ENCODE peak calls at places on chromosomes 1 and 21, in seven cellular contexts. Z, Y, G, U, V, P and H are unnamed samples.

GRCh38 chr1:206067486-206068302 is 14.7 kb downstream of the RHEX start:
- DNase-seq in Z (no peak), Y (no peak), G (no peak), U (peak), V (no peak), P (no peak), H (no peak)

GRCh38 chr1:154151311-154151710 is 3.6 kb downstream of the NUP210L start:
- DNase-seq in Z (peak), Y (no peak), G (peak), U (peak), V (no peak), P (no peak), H (no peak)

GRCh38 chr1:172628416-172628815 is 30.5 kb upstream of the FASLG start:
- DNase-seq in Z (no peak), Y (no peak), G (no peak), U (peak), V (peak), P (no peak), H (no peak)

GRCh38 chr1:116134178-116134773 is 23.1 kb downstream of the MAB21L3 start:
- DNase-seq in Z (no peak), Y (no peak), G (no peak), U (peak), V (no peak), P (no peak), H (no peak)

GRCh38 chr1:174040387-174040786 is 18.2 kb upstream of the RC3H1 start:
- DNase-seq in Z (peak), Y (no peak), G (peak), U (peak), V (peak), P (no peak), H (no peak)

GRCh38 chr1:217138173-217138838 is 415.1 kb upstream of the ESRRG start:
- DNase-seq in Z (no peak), Y (peak), G (no peak), U (no peak), V (no peak), P (no peak), H (peak)

GRCh38 chr1:245881767-245882391 is 625.2 kb downstream of the SMYD3 start:
- DNase-seq in Z (no peak), Y (no peak), G (no peak), U (peak), V (no peak), P (no peak), H (no peak)

GRCh38 chr21:17003221-17003620 is 509.6 kb upstream of the CXADR start:
- DNase-seq in Z (peak), Y (no peak), G (peak), U (peak), V (peak), P (no peak), H (no peak)

GRCh38 chr1:117818456-117818855 is 111.0 kb downstream of the GDAP2 start:
- DNase-seq in Z (no peak), Y (no peak), G (no peak), U (no peak), V (peak), P (no peak), H (no peak)

GRCh38 chr1:31805318-31805717 is 10.5 kb downstream of the SPOCD1 start:
- DNase-seq in Z (no peak), Y (no peak), G (no peak), U (no peak), V (no peak), P (no peak), H (no peak)

GRCh38 chr1:56286506-56286905 is 292.9 kb downstream of the PLPP3 start:
- DNase-seq in Z (no peak), Y (no peak), G (no peak), U (no peak), V (no peak), P (no peak), H (no peak)

GRCh38 chr1:163673756-163674155 is 352.0 kb downstream of the NUF2 start:
- DNase-seq in Z (peak), Y (no peak), G (peak), U (no peak), V (peak), P (peak), H (no peak)

GRCh38 chr1:169321539-169321938 is 46.1 kb downstream of the NME7 start:
- DNase-seq in Z (peak), Y (no peak), G (peak), U (peak), V (peak), P (no peak), H (no peak)

GRCh38 chr1:223706077-223706988 is 6.0 kb upstream of the CAPN2 start:
- DNase-seq in Z (peak), Y (no peak), G (peak), U (peak), V (peak), P (peak), H (no peak)

GRCh38 chr1:17097787-17098186 is 21.5 kb downstream of the PADI2 start:
- DNase-seq in Z (no peak), Y (no peak), G (no peak), U (no peak), V (no peak), P (no peak), H (no peak)

GRCh38 chr1:17094664-17095063 is 24.6 kb downstream of the PADI2 start:
- DNase-seq in Z (peak), Y (no peak), G (no peak), U (peak), V (no peak), P (no peak), H (no peak)

GRCh38 chr1:17098440-17099317 is 20.6 kb downstream of the PADI2 start:
- DNase-seq in Z (peak), Y (no peak), G (peak), U (peak), V (no peak), P (no peak), H (no peak)

GRCh38 chr1:17096584-17096983 is 22.7 kb downstream of the PADI2 start:
- DNase-seq in Z (no peak), Y (no peak), G (no peak), U (no peak), V (no peak), P (no peak), H (no peak)

DNA sequence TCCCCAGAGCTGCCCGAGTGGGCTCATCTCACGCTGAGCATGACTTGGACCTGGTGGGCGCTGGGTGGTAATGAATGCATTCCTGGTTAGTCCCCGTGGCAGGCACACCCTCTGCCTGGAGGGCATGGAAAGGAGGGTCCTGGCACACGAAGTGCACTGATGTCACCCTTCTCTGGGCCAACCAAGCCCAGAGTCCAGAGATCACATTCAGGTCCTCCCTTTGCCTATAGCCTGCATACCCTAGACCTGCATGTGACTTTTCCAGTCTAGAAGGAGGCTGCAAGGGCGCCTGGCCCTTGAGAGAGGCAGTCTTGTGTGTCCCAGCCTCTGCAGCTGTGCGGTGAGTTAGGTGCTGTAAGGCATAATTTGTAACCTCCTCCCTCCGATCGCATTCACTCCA is 22.1 kb downstream of the PADI2 start:
- DNase-seq in Z (no peak), Y (no peak), G (no peak), U (no peak), V (no peak), P (no peak), H (no peak)
- TF ChIP-seq CTCF in Z (no peak), Y (no peak), G (no peak), U (no peak), V (no peak), P (no peak), H (no peak)

GRCh38 chr1:201127755-201128455 is 921 bp upstream of the ASCL5 start:
- DNase-seq in Z (no peak), Y (no peak), G (no peak), U (no peak), V (peak), P (no peak), H (no peak)

GRCh38 chr1:201128476-201128875 is 1.5 kb upstream of the ASCL5 start:
- DNase-seq in Z (no peak), Y (no peak), G (no peak), U (no peak), V (no peak), P (no peak), H (no peak)

GRCh38 chr1:201125805-201126204 is 1.2 kb downstream of the ASCL5 start:
- DNase-seq in Z (no peak), Y (no peak), G (no peak), U (no peak), V (no peak), P (peak), H (no peak)

GRCh38 chr1:201126463-201126831 is 537 bp downstream of the ASCL5 start:
- DNase-seq in Z (no peak), Y (no peak), G (no peak), U (no peak), V (no peak), P (no peak), H (no peak)

GRCh38 chr1:201126832-201127754 is at the start of gene ASCL5:
- DNase-seq in Z (peak), Y (no peak), G (no peak), U (no peak), V (peak), P (no peak), H (no peak)
- TF ChIP-seq CTCF in Z (no peak), Y (no peak), G (no peak), U (no peak), V (no peak), P (no peak), H (no peak)

DNA sequence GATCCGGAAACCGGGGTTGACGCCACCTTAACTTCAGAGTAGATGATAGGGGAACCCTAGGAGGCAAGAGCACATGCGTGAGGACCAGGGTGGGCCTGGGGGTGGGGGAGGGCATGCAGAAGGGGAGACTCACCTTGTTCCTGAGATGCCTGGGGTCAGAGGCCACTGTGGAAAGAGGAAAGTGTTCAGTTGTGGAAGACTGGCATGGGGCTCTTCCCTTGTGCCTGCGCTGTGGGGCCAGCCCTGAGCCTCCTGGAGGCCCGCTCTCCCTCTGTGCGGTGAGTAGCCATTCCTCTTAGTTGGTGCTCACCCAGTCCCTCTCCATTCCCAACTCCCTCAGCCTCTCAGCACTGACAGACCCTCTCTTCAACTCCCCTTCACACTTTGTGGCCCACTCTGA is 36.6 kb downstream of the FCRL5 start:
- DNase-seq in Z (no peak), Y (no peak), G (no peak), U (no peak), V (no peak), P (no peak), H (no peak)
- TF ChIP-seq CTCF in Z (no peak), Y (no peak), G (no peak), U (no peak), V (no peak), P (no peak), H (no peak)

GRCh38 chr1:220189750-220190347 is 82.4 kb downstream of the RAB3GAP2 start:
- DNase-seq in Z (peak), Y (no peak), G (peak), U (peak), V (peak), P (no peak), H (no peak)
- TF ChIP-seq CTCF in Z (peak), Y (peak), G (peak), U (peak), V (no peak), P (no peak), H (peak)

DNA sequence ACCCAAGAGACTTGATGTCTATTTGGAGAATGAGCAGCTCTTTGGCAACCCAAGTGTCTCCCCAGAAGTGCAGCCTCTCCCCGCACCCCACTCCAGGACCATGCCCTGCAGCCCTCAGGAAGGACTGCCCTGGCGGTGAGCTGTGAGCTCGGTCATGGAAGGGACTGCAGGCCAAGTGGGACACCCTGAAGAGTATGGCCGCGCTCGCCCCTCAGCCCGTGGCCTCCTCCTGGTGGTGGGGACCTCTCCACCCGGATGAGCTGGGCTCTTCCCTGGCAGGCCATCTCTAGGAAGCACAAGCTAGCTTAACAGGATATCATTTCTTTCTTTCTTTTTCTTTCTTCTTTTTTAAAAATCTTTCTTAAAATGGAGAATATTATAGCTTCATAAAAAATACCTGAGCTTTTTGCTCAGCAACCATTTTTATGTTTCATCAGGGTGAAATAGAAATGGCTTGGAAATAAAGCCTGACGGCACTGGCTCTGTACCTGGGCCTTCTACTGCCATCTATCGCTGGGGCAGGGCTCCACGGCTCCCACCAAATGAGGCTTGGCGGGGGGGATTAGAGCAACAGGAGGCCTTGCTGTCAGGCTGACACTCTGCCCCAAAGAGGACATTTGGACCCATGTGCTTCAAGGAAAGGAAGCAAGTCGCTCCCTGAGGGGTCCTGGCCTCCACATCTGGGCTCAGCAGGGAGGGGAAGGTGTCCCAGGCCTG is 296.2 kb upstream of the VAMP3 start:
- DNase-seq in Z (no peak), Y (no peak), G (no peak), U (no peak), V (no peak), P (no peak), H (no peak)
- TF ChIP-seq CTCF in Z (no peak), Y (no peak), G (no peak), U (peak), V (no peak), P (no peak), H (no peak)

GRCh38 chr1:16042096-16042495 is 1.5 kb upstream of the CLCNKB start:
- DNase-seq in Z (no peak), Y (no peak), G (no peak), U (no peak), V (no peak), P (no peak), H (no peak)
- TF ChIP-seq CTCF in Z (no peak), Y (no peak), G (peak), U (peak), V (no peak), P (no peak), H (no peak)

GRCh38 chr1:161229896-161230295 is 4.0 kb downstream of the TOMM40L start:
- DNase-seq in Z (no peak), Y (no peak), G (peak), U (peak), V (no peak), P (no peak), H (no peak)
- TF ChIP-seq CTCF in Z (no peak), Y (no peak), G (no peak), U (peak), V (no peak), P (no peak), H (no peak)